ENCODE peak calls at places on chromosomes 12 and 14, in four cellular contexts. One of them, this sample, is unnamed.

GRCh38 chr12:19307451-19307850 is 131.8 kb upstream of the AEBP2 start:
- DNase-seq in HepG2: no peak
- DNase-seq in fibroblast of lung: no peak
- DNase-seq in mammary epithelial cell: no peak
- DNase-seq in this sample: no peak

GRCh38 chr14:104865631-104866441 is 768 bp downstream of the CEP170B start:
- DNase-seq in HepG2: no peak
- DNase-seq in fibroblast of lung: peak
- DNase-seq in mammary epithelial cell: peak
- DNase-seq in this sample: peak

GRCh38 chr12:55938826-55939501 is 8.0 kb downstream of the DGKA start:
- DNase-seq in HepG2: no peak
- DNase-seq in fibroblast of lung: no peak
- DNase-seq in mammary epithelial cell: no peak
- DNase-seq in this sample: no peak

GRCh38 chr12:124273630-124274029 is 21.3 kb upstream of the RFLNA start:
- DNase-seq in HepG2: peak
- DNase-seq in fibroblast of lung: peak
- DNase-seq in mammary epithelial cell: peak
- DNase-seq in this sample: no peak

GRCh38 chr12:71556881-71557280 is 106.8 kb downstream of the ZFC3H1 start:
- DNase-seq in HepG2: peak
- DNase-seq in fibroblast of lung: peak
- DNase-seq in mammary epithelial cell: peak
- DNase-seq in this sample: no peak

GRCh38 chr14:23827100-23827892 is 126.3 kb upstream of the DHRS4 start:
- DNase-seq in HepG2: no peak
- DNase-seq in fibroblast of lung: peak
- DNase-seq in mammary epithelial cell: no peak
- DNase-seq in this sample: no peak

GRCh38 chr14:60510254-60510975 is 1.5 kb downstream of the SIX6 start:
- DNase-seq in HepG2: no peak
- DNase-seq in fibroblast of lung: no peak
- DNase-seq in mammary epithelial cell: no peak
- DNase-seq in this sample: no peak

GRCh38 chr12:20696181-20696580 is 1.0 kb downstream of the SLCO1C1 start:
- DNase-seq in HepG2: no peak
- DNase-seq in fibroblast of lung: no peak
- DNase-seq in mammary epithelial cell: no peak
- DNase-seq in this sample: no peak

GRCh38 chr14:26863736-26864135 is 265.9 kb upstream of the NOVA1 start:
- DNase-seq in HepG2: no peak
- DNase-seq in fibroblast of lung: peak
- DNase-seq in mammary epithelial cell: no peak
- DNase-seq in this sample: no peak

GRCh38 chr12:44546037-44546436 is 330.1 kb downstream of the NELL2 start:
- DNase-seq in HepG2: no peak
- DNase-seq in fibroblast of lung: no peak
- DNase-seq in mammary epithelial cell: no peak
- DNase-seq in this sample: no peak

GRCh38 chr12:44544018-44544417 is 332.1 kb downstream of the NELL2 start:
- DNase-seq in HepG2: no peak
- DNase-seq in fibroblast of lung: no peak
- DNase-seq in mammary epithelial cell: no peak
- DNase-seq in this sample: no peak

GRCh38 chr12:44537354-44537753 is 338.8 kb downstream of the NELL2 start:
- DNase-seq in HepG2: no peak
- DNase-seq in fibroblast of lung: no peak
- DNase-seq in mammary epithelial cell: no peak
- DNase-seq in this sample: no peak

DNA sequence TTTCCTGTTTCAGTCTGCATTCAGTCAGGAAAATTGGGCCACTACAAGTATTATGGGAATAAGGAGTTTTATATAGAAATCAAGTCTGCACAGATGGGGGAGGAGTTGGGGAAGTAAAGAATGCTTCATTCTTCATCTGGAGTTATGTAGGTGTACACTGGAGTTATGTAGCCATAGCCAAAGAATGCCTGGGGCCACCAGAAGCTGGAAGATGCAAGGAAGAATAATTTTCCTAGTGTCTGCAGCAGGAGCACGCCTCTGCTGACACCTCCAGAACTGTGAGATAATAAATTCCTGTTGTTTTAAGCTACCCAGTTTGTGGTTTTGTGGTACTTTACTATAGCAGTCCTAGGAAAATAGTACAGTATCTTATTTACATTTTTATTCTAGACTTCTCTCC is 333.4 kb downstream of the NELL2 start:
- DNase-seq in HepG2: no peak
- DNase-seq in fibroblast of lung: peak
- DNase-seq in mammary epithelial cell: peak
- DNase-seq in this sample: no peak
- H3K4me3 ChIP-seq in HepG2: no peak
- H3K4me3 ChIP-seq in fibroblast of lung: no peak
- H3K4me3 ChIP-seq in mammary epithelial cell: no peak
- H3K4me3 ChIP-seq in this sample: no peak

DNA sequence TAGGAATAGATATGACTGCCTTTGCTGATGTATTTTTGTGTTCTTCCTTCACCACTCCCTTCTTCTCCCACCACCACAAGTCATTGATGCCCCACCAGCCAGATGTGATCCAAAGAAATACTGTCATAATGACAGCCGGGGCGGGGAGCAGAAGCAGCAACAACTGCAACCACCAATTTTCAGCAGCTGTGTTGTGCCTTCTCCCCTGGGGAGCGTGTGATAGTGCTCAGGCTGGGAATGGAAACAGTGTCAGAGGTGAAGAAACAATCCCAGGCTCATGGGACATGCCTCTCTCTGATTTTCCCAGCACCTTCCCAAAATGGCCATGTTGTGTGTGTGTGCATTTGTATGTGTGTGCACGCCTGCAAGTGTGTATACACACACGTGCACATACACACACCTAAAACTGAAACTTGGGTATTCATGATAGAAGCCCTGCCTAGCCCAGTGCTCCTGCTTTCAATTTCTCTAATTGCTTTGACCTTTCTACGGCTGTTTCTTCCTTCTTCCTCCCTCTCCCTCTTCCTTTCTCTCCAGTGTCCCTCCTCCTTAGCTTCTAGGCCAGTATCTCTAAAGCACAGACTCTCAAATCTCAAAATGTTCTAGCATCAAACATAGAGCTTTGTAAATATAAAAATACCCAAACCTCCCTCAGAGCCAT is 299.2 kb upstream of the FKBP4 start:
- DNase-seq in HepG2: no peak
- DNase-seq in fibroblast of lung: no peak
- DNase-seq in mammary epithelial cell: no peak
- DNase-seq in this sample: no peak
- TF ChIP-seq CTCF in HepG2: no peak
- TF ChIP-seq CTCF in fibroblast of lung: no peak
- TF ChIP-seq CTCF in mammary epithelial cell: no peak
- TF ChIP-seq CTCF in this sample: no peak

GRCh38 chr14:20184181-20184580 is 6.5 kb upstream of the OR11G2 start:
- DNase-seq in HepG2: no peak
- DNase-seq in fibroblast of lung: no peak
- DNase-seq in mammary epithelial cell: no peak
- DNase-seq in this sample: no peak
- H3K4me3 ChIP-seq in HepG2: no peak
- H3K4me3 ChIP-seq in fibroblast of lung: no peak
- H3K4me3 ChIP-seq in mammary epithelial cell: no peak
- H3K4me3 ChIP-seq in this sample: no peak

DNA sequence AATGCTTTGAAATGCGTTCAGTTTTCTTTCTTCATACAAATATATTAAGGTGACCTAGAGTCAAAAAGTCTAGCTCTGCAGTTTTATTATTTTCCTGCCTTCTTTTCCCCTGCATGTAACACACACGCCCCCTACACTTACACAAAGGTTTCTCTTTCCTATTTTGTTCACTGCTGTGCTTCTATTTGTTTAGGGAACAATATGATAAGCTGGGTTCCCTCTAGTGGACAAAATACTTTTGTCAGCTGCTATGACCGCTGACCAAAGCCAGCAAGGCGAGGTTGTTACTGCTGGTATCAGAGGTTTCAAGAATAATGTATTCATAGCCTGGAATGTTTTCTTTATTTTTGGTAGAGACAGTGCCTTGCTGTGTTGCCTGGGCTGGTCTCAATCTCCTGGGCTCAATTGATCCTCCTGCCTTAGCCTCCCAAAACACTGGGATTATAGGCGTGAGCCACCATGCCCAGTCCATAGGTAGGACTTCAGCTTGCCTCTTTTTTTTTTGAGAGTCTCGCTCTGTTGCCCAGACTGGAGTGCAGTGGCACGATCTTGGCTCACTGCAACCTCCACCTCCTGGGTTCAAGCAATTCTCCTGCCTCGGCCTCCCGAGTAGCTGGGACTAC is 33.4 kb downstream of the FNTB start:
- DNase-seq in HepG2: peak
- DNase-seq in fibroblast of lung: peak
- DNase-seq in mammary epithelial cell: peak
- DNase-seq in this sample: peak
- TF ChIP-seq CTCF in HepG2: peak
- TF ChIP-seq CTCF in fibroblast of lung: peak
- TF ChIP-seq CTCF in mammary epithelial cell: peak
- TF ChIP-seq CTCF in this sample: peak

GRCh38 chr14:32417956-32418552 is 89.0 kb downstream of the AKAP6 start:
- DNase-seq in HepG2: no peak
- DNase-seq in fibroblast of lung: peak
- DNase-seq in mammary epithelial cell: peak
- DNase-seq in this sample: no peak
- H3K4me3 ChIP-seq in HepG2: no peak
- H3K4me3 ChIP-seq in fibroblast of lung: no peak
- H3K4me3 ChIP-seq in mammary epithelial cell: no peak
- H3K4me3 ChIP-seq in this sample: no peak

GRCh38 chr12:53476769-53477209 is 22.5 kb downstream of the MAP3K12 start:
- DNase-seq in HepG2: no peak
- DNase-seq in fibroblast of lung: no peak
- DNase-seq in mammary epithelial cell: no peak
- DNase-seq in this sample: no peak
- TF ChIP-seq CTCF in HepG2: peak
- TF ChIP-seq CTCF in fibroblast of lung: peak
- TF ChIP-seq CTCF in mammary epithelial cell: peak
- TF ChIP-seq CTCF in this sample: no peak